ENCODE peak calls at places on chromosome 3, in five cellular contexts. R, B, M, K and E are unnamed samples.
A peak's percentile ranks its signal among the peaks of the same experiment; 100 is the strongest.

GRCh38 chr3:197168606-197169005 is 129.8 kb downstream of the DLG1 start:
- DNase-seq in R (peak; percentile 2), B (peak; percentile 35), M (peak; percentile 79), K (no peak), E (no peak)

GRCh38 chr3:133886031-133886722 is 9.5 kb downstream of the RAB6B start:
- DNase-seq in R (no peak), B (no peak), M (no peak), K (no peak), E (no peak)

GRCh38 chr3:159637895-159638542 is 350.6 kb upstream of the IL12A start:
- DNase-seq in R (peak; percentile 11), B (no peak), M (peak; percentile 44), K (no peak), E (no peak)

GRCh38 chr3:177820683-177821316 is 623.5 kb upstream of the TBL1XR1 start:
- DNase-seq in R (no peak), B (no peak), M (no peak), K (no peak), E (peak; percentile 93)

GRCh38 chr3:45100998-45101407 is 45.2 kb downstream of the CDCP1 start:
- DNase-seq in R (no peak), B (no peak), M (peak; percentile 66), K (no peak), E (no peak)

GRCh38 chr3:123755508-123755907 is 128.6 kb downstream of the MYLK start:
- DNase-seq in R (no peak), B (no peak), M (no peak), K (no peak), E (no peak)

GRCh38 chr3:51371943-51372557 is 13.0 kb upstream of the MANF start:
- DNase-seq in R (peak; percentile 46), B (peak; percentile 49), M (peak; percentile 67), K (peak; percentile 35), E (peak; percentile 55)

GRCh38 chr3:4550957-4551754 is 58.0 kb downstream of the ITPR1 start:
- DNase-seq in R (no peak), B (no peak), M (no peak), K (no peak), E (no peak)

GRCh38 chr3:34568766-34569165 is 770.3 kb downstream of the PDCD6IP start:
- DNase-seq in R (no peak), B (no peak), M (no peak), K (no peak), E (no peak)

GRCh38 chr3:72165337-72165736 is 380.4 kb upstream of the PROK2 start:
- DNase-seq in R (no peak), B (no peak), M (no peak), K (no peak), E (no peak)

GRCh38 chr3:43262194-43262593 is 24.1 kb upstream of the SNRK start:
- DNase-seq in R (no peak), B (no peak), M (no peak), K (no peak), E (no peak)

GRCh38 chr3:171005648-171006047 is 20.9 kb downstream of the SLC2A2 start:
- DNase-seq in R (no peak), B (no peak), M (no peak), K (no peak), E (peak; percentile 27)

GRCh38 chr3:145006291-145006690 is 1034.7 kb downstream of the DIPK2A start:
- DNase-seq in R (no peak), B (no peak), M (no peak), K (no peak), E (no peak)

GRCh38 chr3:4739289-4740236 is 239.7 kb upstream of the BHLHE40 start:
- DNase-seq in R (no peak), B (no peak), M (no peak), K (no peak), E (no peak)

GRCh38 chr3:57128863-57129602 is 36.1 kb downstream of the IL17RD start:
- DNase-seq in R (no peak), B (no peak), M (no peak), K (no peak), E (no peak)

GRCh38 chr3:42582474-42583070 is 805 bp upstream of the SEC22C start:
- DNase-seq in R (no peak), B (peak; percentile 9), M (no peak), K (no peak), E (no peak)

GRCh38 chr3:158568784-158569183 is 2.2 kb upstream of the MLF1 start:
- DNase-seq in R (no peak), B (no peak), M (no peak), K (no peak), E (no peak)

GRCh38 chr3:50256978-50257890 is 11.7 kb upstream of the SEMA3B start:
- DNase-seq in R (no peak), B (no peak), M (no peak), K (no peak), E (no peak)

GRCh38 chr3:9902372-9903237 is at the start of gene IL17RE:
- DNase-seq in R (no peak), B (no peak), M (no peak), K (no peak), E (no peak)

GRCh38 chr3:129018271-129018670 is 17.2 kb downstream of the EFCC1 start:
- DNase-seq in R (no peak), B (no peak), M (no peak), K (no peak), E (no peak)

GRCh38 chr3:105758451-105758850 is 110.4 kb downstream of the CBLB start:
- DNase-seq in R (no peak), B (no peak), M (no peak), K (no peak), E (no peak)

GRCh38 chr3:146382386-146382785 is 87.0 kb downstream of the PLSCR2 start:
- DNase-seq in R (no peak), B (no peak), M (no peak), K (peak; percentile 15), E (no peak)

GRCh38 chr3:105355355-105356063 is 11.2 kb upstream of the ALCAM start:
- DNase-seq in R (no peak), B (no peak), M (no peak), K (no peak), E (peak; percentile 44)

GRCh38 chr3:37689645-37690356 is 171.9 kb upstream of the CTDSPL start:
- DNase-seq in R (no peak), B (no peak), M (no peak), K (no peak), E (no peak)